ENCODE peak calls at places on chromosomes 7 and 10, in five cellular contexts. K, F, W, D and Z are unnamed samples.

GRCh38 chr10:132872658-132873057 is 69.7 kb downstream of the CFAP46 start:
- DNase-seq in K (no peak), F (no peak), W (no peak), D (no peak), Z (no peak)

GRCh38 chr7:28168393-28169158 is 12.0 kb downstream of the JAZF1 start:
- DNase-seq in K (no peak), F (no peak), W (no peak), D (no peak), Z (no peak)

GRCh38 chr10:13528875-13529713 is at the start of gene BEND7:
- DNase-seq in K (no peak), F (no peak), W (peak; percentile 21), D (no peak), Z (peak; percentile 52)

GRCh38 chr7:44408596-44408995 is 81.9 kb downstream of the NUDCD3 start:
- DNase-seq in K (peak; percentile 42), F (no peak), W (no peak), D (peak; percentile 15), Z (no peak)

GRCh38 chr10:70132098-70133029 is at the start of gene AIFM2:
- DNase-seq in K (peak; percentile 79), F (peak; percentile 40), W (peak; percentile 80), D (no peak), Z (peak; percentile 64)

GRCh38 chr10:31270954-31271353 is 48.1 kb upstream of the ZEB1 start:
- DNase-seq in K (no peak), F (no peak), W (no peak), D (no peak), Z (no peak)

GRCh38 chr7:10973942-10974716 is 457 bp downstream of the PHF14 start:
- DNase-seq in K (peak; percentile 57), F (no peak), W (peak; percentile 62), D (no peak), Z (peak; percentile 23)

GRCh38 chr7:2521952-2522591 is 2.5 kb downstream of the LFNG start:
- DNase-seq in K (no peak), F (no peak), W (peak; percentile 52), D (no peak), Z (peak; percentile 67)

GRCh38 chr7:138935438-138936079 is 45.6 kb downstream of the KIAA1549 start:
- DNase-seq in K (no peak), F (no peak), W (peak; percentile 84), D (no peak), Z (no peak)

GRCh38 chr10:11891776-11892486 is 68.8 kb downstream of the PROSER2 start:
- DNase-seq in K (no peak), F (no peak), W (no peak), D (no peak), Z (no peak)

GRCh38 chr10:90319188-90319914 is 538.5 kb downstream of the HTR7 start:
- DNase-seq in K (peak; percentile 81), F (peak; percentile 37), W (peak; percentile 87), D (peak; percentile 62), Z (peak; percentile 92)

GRCh38 chr10:63670291-63670898 is 149.2 kb downstream of the REEP3 start:
- DNase-seq in K (peak; percentile 52), F (no peak), W (no peak), D (no peak), Z (no peak)

GRCh38 chr7:44398506-44398905 is 73.1 kb upstream of the CAMK2B start:
- DNase-seq in K (no peak), F (no peak), W (no peak), D (no peak), Z (no peak)

GRCh38 chr10:7866191-7866590 is 47.9 kb downstream of the TAF3 start:
- DNase-seq in K (no peak), F (no peak), W (peak; percentile 65), D (no peak), Z (no peak)

GRCh38 chr7:128022631-128023532 is 8.4 kb downstream of the LRRC4 start:
- DNase-seq in K (no peak), F (no peak), W (peak; percentile 42), D (no peak), Z (no peak)

GRCh38 chr7:74573499-74573898 is 84.0 kb upstream of the GTF2I start:
- DNase-seq in K (no peak), F (no peak), W (no peak), D (no peak), Z (no peak)

GRCh38 chr7:74097937-74098614 is 14.5 kb downstream of the LIMK1 start:
- DNase-seq in K (no peak), F (no peak), W (peak; percentile 97), D (no peak), Z (no peak)

GRCh38 chr7:108452707-108453106 is 3.5 kb downstream of the NRCAM start:
- DNase-seq in K (no peak), F (no peak), W (peak; percentile 38), D (no peak), Z (peak; percentile 21)

GRCh38 chr7:5218564-5219360 is 28.7 kb downstream of the WIPI2 start:
- DNase-seq in K (no peak), F (no peak), W (no peak), D (no peak), Z (peak; percentile 17)

GRCh38 chr10:49328401-49329185 is 29.6 kb downstream of the C10orf71 start:
- DNase-seq in K (no peak), F (no peak), W (no peak), D (no peak), Z (no peak)

GRCh38 chr10:121608669-121609190 is 10.5 kb upstream of the FGFR2 start:
- DNase-seq in K (peak; percentile 81), F (no peak), W (no peak), D (no peak), Z (no peak)

GRCh38 chr10:110733256-110733952 is 89.3 kb downstream of the RBM20 start:
- DNase-seq in K (no peak), F (no peak), W (no peak), D (no peak), Z (peak; percentile 28)

GRCh38 chr10:2990764-2991163 is 76.6 kb upstream of the PFKP start:
- DNase-seq in K (no peak), F (no peak), W (no peak), D (no peak), Z (no peak)

GRCh38 chr10:117250409-117250808 is 9.5 kb downstream of the SLC18A2 start:
- DNase-seq in K (no peak), F (no peak), W (no peak), D (no peak), Z (no peak)

GRCh38 chr10:101136007-101136707 is 5.1 kb downstream of the TLX1 start:
- DNase-seq in K (peak; percentile 64), F (no peak), W (peak; percentile 18), D (no peak), Z (no peak)

GRCh38 chr7:289756-290553 is at the start of gene FOXL3:
- DNase-seq in K (no peak), F (no peak), W (no peak), D (no peak), Z (no peak)

DNA sequence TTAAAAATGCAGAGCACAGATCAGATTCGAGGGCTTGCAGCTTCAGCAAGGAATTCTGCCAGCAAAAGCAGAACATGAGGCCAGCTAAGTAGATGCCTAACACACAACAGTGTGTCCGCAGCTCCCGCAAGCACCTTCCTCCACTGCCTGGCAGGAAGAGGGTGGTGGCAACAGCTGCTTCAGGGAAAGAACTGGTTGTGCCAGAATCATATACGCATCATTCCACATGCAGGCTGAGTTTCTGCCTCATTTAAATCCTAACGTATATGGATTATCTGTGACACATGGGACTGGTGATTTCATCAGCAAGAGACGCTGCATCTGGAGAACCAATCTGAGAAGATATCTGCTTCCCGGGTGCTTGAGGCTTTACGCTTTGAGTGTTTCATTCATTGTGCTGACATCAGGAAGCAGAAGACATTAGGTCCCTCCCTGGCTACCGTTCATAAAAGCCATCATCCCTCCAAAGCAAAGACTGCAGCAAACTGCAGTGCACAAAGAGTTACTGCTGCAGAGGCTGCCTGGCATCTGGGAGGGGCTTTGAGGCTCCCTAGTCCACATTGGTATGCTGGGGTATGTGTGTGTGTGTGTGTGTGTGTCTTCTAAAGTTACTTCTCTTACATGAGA is 78.8 kb downstream of the FAM13C start:
- DNase-seq in K (no peak), F (peak; percentile 17), W (no peak), D (no peak), Z (no peak)
- H2BK12ac ChIP-seq in K (no peak overlapping the region), F (no peak overlapping the region), W (no peak overlapping the region), D (peak overlapping the region; percentile 21), Z (no peak overlapping the region)

GRCh38 chr10:114938818-114939193 is 811 bp downstream of the TRUB1 start:
- DNase-seq in K (no peak), F (no peak), W (no peak), D (no peak), Z (no peak)
- H3K14ac ChIP-seq in K (no peak overlapping the region), F (no peak overlapping the region), W (no peak overlapping the region), D (no peak overlapping the region), Z (no peak overlapping the region)

GRCh38 chr10:10223129-10223528 is 794.5 kb upstream of the CELF2 start:
- DNase-seq in K (no peak), F (no peak), W (no peak), D (no peak), Z (peak; percentile 3)
- H2BK12ac ChIP-seq in K (no peak overlapping the region), F (no peak overlapping the region), W (no peak overlapping the region), D (no peak overlapping the region), Z (no peak overlapping the region)

GRCh38 chr10:58001159-58001558 is 266.5 kb downstream of the IPMK start:
- DNase-seq in K (no peak), F (no peak), W (no peak), D (no peak), Z (no peak)

GRCh38 chr10:58003945-58004344 is 263.7 kb downstream of the IPMK start:
- DNase-seq in K (no peak), F (no peak), W (no peak), D (no peak), Z (no peak)
- H3K14ac ChIP-seq in K (no peak overlapping the region), F (no peak overlapping the region), W (no peak overlapping the region), D (no peak overlapping the region), Z (no peak overlapping the region)

DNA sequence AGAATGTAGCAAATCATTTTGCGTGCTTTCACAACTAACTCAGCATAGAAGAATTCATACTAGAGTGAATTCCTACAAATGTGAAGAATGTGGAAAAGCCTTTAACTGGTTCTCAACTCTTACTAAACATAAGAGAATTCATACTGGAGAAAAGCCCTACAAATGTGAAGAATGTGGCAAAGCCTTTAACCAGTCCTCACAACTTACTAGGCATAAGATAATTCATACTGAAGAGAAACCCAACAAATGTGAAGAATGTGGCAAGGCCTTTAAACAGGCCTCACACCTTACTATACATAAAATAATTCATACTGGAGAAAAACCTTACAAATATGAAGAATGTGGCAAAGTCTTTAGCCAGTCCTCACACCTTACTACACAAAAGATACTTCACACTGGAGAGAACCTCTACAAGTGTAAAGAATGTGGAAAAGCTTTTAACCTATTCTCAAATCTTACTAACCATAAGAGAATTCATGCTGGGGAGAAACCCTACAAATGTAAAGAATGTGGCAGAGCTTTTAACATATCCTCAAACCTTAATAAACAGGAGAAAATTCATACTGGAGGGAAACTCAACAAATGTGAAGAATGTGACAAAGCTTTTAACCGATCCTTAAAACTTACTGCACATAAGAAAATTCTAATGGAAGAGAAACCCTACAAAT is 40.8 kb downstream of the ZNF107 start:
- DNase-seq in K (no peak), F (no peak), W (no peak), D (no peak), Z (peak; percentile 48)
- H2BK12ac ChIP-seq in K (no peak overlapping the region), F (no peak overlapping the region), W (no peak overlapping the region), D (no peak overlapping the region), Z (no peak overlapping the region)